ENCODE peak calls at places on chromosome 22, in seven cellular contexts. Z is aorta; D is GM23338; G is CD8-positive, alpha-beta T cell; U is effector memory CD4-positive, alpha-beta T cell; S is iPS DF 6.9; M is transverse colon. T is an unnamed sample. For H3K4me1, the result is how much of the 10 kb centered on the place peaks cover.

GRCh38 chr22:42811510-42811909 is 45.6 kb downstream of the ARFGAP3 start:
- DNase-seq in U (no peak), G (no peak), M (no peak), D (no peak), S (no peak), Z (no peak), T (no peak)

GRCh38 chr22:22099833-22100812 is 117.5 kb upstream of the TOP3B start:
- DNase-seq in M (no peak), U (no peak), S (no peak), Z (no peak), D (peak), G (no peak), T (no peak)

GRCh38 chr22:30931541-30932300 is 36.9 kb downstream of the MORC2 start:
- DNase-seq in M (no peak), U (no peak), S (no peak), G (no peak), Z (no peak), D (no peak), T (no peak)

GRCh38 chr22:45911601-45912271 is 65.2 kb downstream of the WNT7B start:
- DNase-seq in M (no peak), D (no peak), U (no peak), G (no peak), Z (no peak), S (no peak), T (no peak)

GRCh38 chr22:31271485-31271884 is 20.8 kb downstream of the PIK3IP1 start:
- DNase-seq in Z (peak), M (no peak), U (no peak), D (no peak), S (no peak), G (no peak), T (no peak)

GRCh38 chr22:39802682-39803081 is 90.9 kb downstream of the ENTHD1 start:
- DNase-seq in Z (no peak), M (no peak), U (no peak), S (no peak), G (no peak), D (no peak), T (no peak)

GRCh38 chr22:27749597-27750225 is 51.8 kb downstream of the MN1 start:
- DNase-seq in S (no peak), D (peak), U (no peak), G (no peak), Z (peak), M (no peak), T (no peak)

GRCh38 chr22:36111316-36111715 is 49.2 kb downstream of the APOL3 start:
- DNase-seq in G (no peak), Z (peak), U (no peak), S (no peak), M (no peak), D (no peak), T (no peak)

GRCh38 chr22:27990451-27990840 is 71.4 kb upstream of the PITPNB start:
- DNase-seq in S (no peak), D (no peak), U (no peak), Z (peak), G (no peak), M (no peak), T (no peak)

GRCh38 chr22:39434721-39435120 is 22.1 kb upstream of the MGAT3 start:
- DNase-seq in M (no peak), Z (no peak), D (no peak), S (no peak), G (no peak), U (no peak), T (no peak)

GRCh38 chr22:47398921-47399790 is 636.7 kb downstream of the TBC1D22A start:
- DNase-seq in D (no peak), G (no peak), M (no peak), Z (peak), U (no peak), S (no peak), T (no peak)

GRCh38 chr22:32558681-32559355 is 84.2 kb downstream of the FBXO7 start:
- DNase-seq in G (no peak), S (no peak), M (peak), D (no peak), Z (peak), U (no peak), T (peak)

GRCh38 chr22:41975299-41976069 is 6.2 kb downstream of the SEPTIN3 start:
- DNase-seq in U (no peak), M (no peak), G (no peak), D (no peak), S (no peak), Z (no peak), T (no peak)

GRCh38 chr22:20781272-20781990 is 7.5 kb downstream of the SERPIND1 start:
- DNase-seq in M (no peak), U (no peak), G (no peak), Z (no peak), S (no peak), D (no peak), T (no peak)

GRCh38 chr22:46056169-46057041 is 79.4 kb upstream of the WNT7B start:
- DNase-seq in D (no peak), S (no peak), G (no peak), M (peak), U (no peak), Z (peak), T (peak)

GRCh38 chr22:46614070-46614931 is 5.9 kb upstream of the GRAMD4 start:
- DNase-seq in S (no peak), D (no peak), G (peak), M (peak), U (peak), Z (peak), T (no peak)

GRCh38 chr22:50293441-50294318 is 13.8 kb downstream of the PLXNB2 start:
- DNase-seq in G (no peak), M (peak), S (no peak), D (peak), Z (peak), U (no peak), T (peak)

GRCh38 chr22:32804036-32804435 is 2.5 kb downstream of the TIMP3 start:
- DNase-seq in U (no peak), S (no peak), D (no peak), Z (no peak), M (no peak), G (no peak), T (peak)

GRCh38 chr22:30857791-30858190 is 110.8 kb downstream of the MORC2 start:
- DNase-seq in Z (peak), M (no peak), D (no peak), U (no peak), S (no peak), G (no peak), T (no peak)

GRCh38 chr22:38257650-38258246 is 15.1 kb downstream of the TMEM184B start:
- DNase-seq in Z (no peak), U (no peak), S (no peak), G (no peak), M (peak), D (peak), T (no peak)
- H3K4me1 ChIP-seq in Z (under half), U (under half), S (under half), G (under half), M (half or more), D (under half), T (under half)

GRCh38 chr22:37750596-37751162 is 53.8 kb downstream of the TRIOBP start:
- DNase-seq in M (no peak), Z (no peak), S (no peak), U (no peak), G (no peak), D (no peak), T (no peak)
- H3K4me3 ChIP-seq in M (no peak), Z (no peak), S (no peak), U (no peak), G (no peak), D (no peak), T (no peak)

GRCh38 chr22:29629382-29630179 is 26.1 kb downstream of the NF2 start:
- DNase-seq in M (no peak), D (no peak), Z (no peak), U (no peak), G (no peak), S (no peak), T (no peak)

GRCh38 chr22:29625090-29625825 is 21.8 kb downstream of the NF2 start:
- DNase-seq in Z (no peak), U (no peak), G (peak), D (peak), S (no peak), M (peak), T (peak)

GRCh38 chr22:29626497-29627195 is 23.2 kb downstream of the NF2 start:
- DNase-seq in M (no peak), S (no peak), U (no peak), Z (no peak), G (no peak), D (no peak), T (peak)

GRCh38 chr22:29628982-29629381 is 25.5 kb downstream of the NF2 start:
- DNase-seq in U (no peak), D (no peak), Z (no peak), G (no peak), S (no peak), M (no peak), T (no peak)

GRCh38 chr22:29627196-29627535 is 23.7 kb downstream of the NF2 start:
- DNase-seq in G (no peak), M (no peak), S (no peak), Z (no peak), D (no peak), U (no peak), T (no peak)
- H3K4me1 ChIP-seq in G (under half), M (under half), S (under half), Z (under half), D (under half), U (under half), T (half or more)

GRCh38 chr22:44026066-44026629 is 2.0 kb downstream of the PARVB start:
- DNase-seq in U (no peak), G (no peak), Z (peak), S (no peak), M (no peak), D (no peak), T (no peak)
- H3K4me3 ChIP-seq in U (no peak), G (no peak), Z (no peak), S (no peak), M (peak), D (no peak), T (no peak)

DNA sequence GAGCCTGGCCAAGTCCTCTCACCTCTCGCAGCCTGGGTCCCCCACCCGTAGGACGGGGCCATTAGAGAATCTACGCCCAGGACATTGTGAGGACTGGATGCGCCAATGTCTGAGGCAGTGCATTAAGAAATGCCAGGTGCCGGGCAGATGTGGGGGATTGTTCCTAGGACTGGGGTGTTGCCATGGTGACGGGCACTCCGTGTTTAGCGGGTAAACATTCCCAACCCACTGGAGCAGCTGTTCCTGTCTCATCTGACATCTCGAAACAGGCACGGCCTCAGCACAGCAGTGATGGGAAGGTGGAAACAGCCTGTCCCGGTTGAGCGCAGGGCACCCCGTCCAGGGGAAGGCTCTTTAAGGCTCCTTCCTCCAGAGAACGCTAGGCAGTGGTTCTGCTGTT is 99.6 kb upstream of the RTL6 start:
- DNase-seq in U (no peak), M (no peak), D (peak), S (no peak), G (no peak), Z (no peak), T (no peak)
- H3K4me1 ChIP-seq in U (under half), M (under half), D (under half), S (under half), G (under half), Z (under half), T (under half)

GRCh38 chr22:26481694-26482093 is 1.9 kb downstream of the HPS4 start:
- DNase-seq in Z (no peak), S (no peak), D (no peak), G (no peak), M (no peak), U (no peak), T (no peak)
- H3K4me3 ChIP-seq in Z (no peak), S (no peak), D (peak), G (no peak), M (no peak), U (no peak), T (no peak)

GRCh38 chr22:18079706-18080230 is 2.0 kb downstream of the PEX26 start:
- DNase-seq in S (no peak), U (no peak), Z (no peak), D (no peak), G (no peak), M (no peak), T (no peak)
- H3K4me1 ChIP-seq in S (under half), U (under half), Z (under half), D (under half), G (under half), M (under half), T (under half)

GRCh38 chr22:18109410-18110193 is 1.0 kb upstream of the TUBA8 start:
- DNase-seq in S (no peak), G (no peak), U (no peak), Z (peak), D (no peak), M (no peak), T (no peak)
- H3K4me3 ChIP-seq in S (no peak), G (peak), U (peak), Z (no peak), D (peak), M (no peak), T (no peak)